ENCODE peak calls at places on chromosome 20, in four cellular contexts. Y is GM12878, E is K562, A is HepG2. G is an unnamed sample.

GRCh38 chr20:35883341-35883777 is 70.9 kb downstream of the SCAND1 start:
- DNase-seq in Y (no peak), E (no peak), A (no peak), G (no peak)

GRCh38 chr20:61436268-61436667 is 184.2 kb downstream of the CDH4 start:
- DNase-seq in Y (no peak), E (no peak), A (no peak), G (no peak)

GRCh38 chr20:840858-841567 is 7.5 kb downstream of the FAM110A start:
- DNase-seq in Y (no peak), E (no peak), A (peak; percentile 33), G (peak; percentile 43)

GRCh38 chr20:47606414-47607207 is 104.9 kb downstream of the NCOA3 start:
- DNase-seq in E (peak; percentile 23), Y (no peak), A (no peak), G (no peak)

GRCh38 chr20:14632906-14633305 is 295.5 kb upstream of the FLRT3 start:
- DNase-seq in Y (no peak), A (peak; percentile 20), E (no peak), G (no peak)

GRCh38 chr20:53831228-53831627 is 237.6 kb upstream of the ZNF217 start:
- DNase-seq in Y (no peak), A (no peak), E (no peak), G (no peak)

GRCh38 chr20:18005170-18005989 is 36.6 kb downstream of the MGME1 start:
- DNase-seq in E (no peak), Y (peak; percentile 66), A (no peak), G (no peak)

GRCh38 chr20:57624124-57624523 is 3.9 kb upstream of the ZBP1 start:
- DNase-seq in A (no peak), E (no peak), Y (no peak), G (no peak)

GRCh38 chr20:7693761-7694160 is 246.5 kb downstream of the HAO1 start:
- DNase-seq in A (no peak), E (no peak), Y (no peak), G (no peak)

GRCh38 chr20:1281279-1282057 is 15.4 kb downstream of the SNPH start:
- DNase-seq in A (no peak), Y (no peak), E (no peak), G (no peak)

GRCh38 chr20:45372646-45373352 is 5.3 kb downstream of the TP53TG5 start:
- DNase-seq in E (no peak), A (no peak), Y (no peak), G (no peak)

GRCh38 chr20:37919389-37920040 is 16.6 kb downstream of the VSTM2L start:
- DNase-seq in E (no peak), A (no peak), Y (no peak), G (no peak)

GRCh38 chr20:38147751-38148150 is 17.3 kb downstream of the TGM2 start:
- DNase-seq in E (no peak), Y (no peak), A (no peak), G (no peak)

GRCh38 chr20:58309607-58310290 is at the start of gene RAB22A:
- DNase-seq in A (peak; percentile 56), Y (no peak), E (peak; percentile 86), G (peak; percentile 58)

GRCh38 chr20:36644032-36644712 is 1.8 kb downstream of the SLA2 start:
- DNase-seq in A (no peak), E (no peak), Y (no peak), G (no peak)

GRCh38 chr20:22414354-22414753 is 170.0 kb downstream of the FOXA2 start:
- DNase-seq in E (peak; percentile 80), Y (no peak), A (peak; percentile 50), G (peak; percentile 86)

GRCh38 chr20:4601630-4602296 is 119.9 kb upstream of the PRND start:
- DNase-seq in E (no peak), Y (no peak), A (no peak), G (no peak)

GRCh38 chr20:34938466-34939163 is 17.0 kb downstream of the GSS start:
- DNase-seq in A (no peak), Y (no peak), E (no peak), G (no peak)

GRCh38 chr20:46539113-46539512 is 11.3 kb downstream of the OCSTAMP start:
- DNase-seq in A (no peak), Y (no peak), E (no peak), G (no peak)

GRCh38 chr20:17614176-17614811 is 44.4 kb downstream of the DSTN start:
- DNase-seq in Y (no peak), A (no peak), E (no peak), G (no peak)

GRCh38 chr20:48769111-48769879 is 58.5 kb downstream of the PREX1 start:
- DNase-seq in A (no peak), E (peak; percentile 55), Y (no peak), G (no peak)

GRCh38 chr20:34951252-34951651 is 4.4 kb downstream of the GSS start:
- DNase-seq in Y (no peak), E (no peak), A (no peak), G (no peak)

GRCh38 chr20:62891111-62891510 is 29.5 kb upstream of the TCFL5 start:
- DNase-seq in E (no peak), Y (no peak), A (no peak), G (no peak)

GRCh38 chr20:63079971-63080370 is 73.2 kb upstream of the BHLHE23 start:
- DNase-seq in Y (no peak), A (no peak), E (no peak), G (no peak)

GRCh38 chr20:59158673-59159072 is 4.9 kb upstream of the ZNF831 start:
- DNase-seq in A (no peak), Y (no peak), E (no peak), G (no peak)

GRCh38 chr20:22768779-22769178 is 184.4 kb upstream of the FOXA2 start:
- DNase-seq in A (no peak), Y (no peak), E (no peak), G (no peak)

GRCh38 chr20:49118307-49118706 is 69.8 kb downstream of the STAU1 start:
- DNase-seq in E (no peak), Y (no peak), A (no peak), G (no peak)

GRCh38 chr20:58854638-58855471 is 2.3 kb downstream of the GNAS start:
- DNase-seq in Y (no peak), E (no peak), A (no peak), G (no peak)

GRCh38 chr20:52313335-52313963 is 121.9 kb upstream of the ZFP64 start:
- DNase-seq in E (peak; percentile 14), A (peak; percentile 60), Y (no peak), G (peak; percentile 23)

GRCh38 chr20:13291167-13291566 is 70.1 kb downstream of the ISM1 start:
- DNase-seq in Y (no peak), A (no peak), E (no peak), G (no peak)

GRCh38 chr20:45792513-45793118 is 862 bp downstream of the DNTTIP1 start:
- DNase-seq in Y (no peak), E (no peak), A (no peak), G (no peak)

GRCh38 chr20:16378122-16378521 is 195.1 kb downstream of the KIF16B start:
- DNase-seq in Y (no peak), E (no peak), A (no peak), G (no peak)

GRCh38 chr20:41715525-41715924 is 97.3 kb upstream of the CHD6 start:
- DNase-seq in E (peak; percentile 79), Y (no peak), A (no peak), G (no peak)

GRCh38 chr20:32482251-32483220 is 102.6 kb downstream of the NOL4L start:
- DNase-seq in E (no peak), Y (no peak), A (no peak), G (no peak)
- TF ChIP-seq MYC in E (no peak), Y (no peak), A (peak; percentile 62), G (no peak)

GRCh38 chr20:64083380-64084208 is 604 bp downstream of the LKAAEAR1 start:
- DNase-seq in A (peak; percentile 67), Y (no peak), E (peak; percentile 89), G (peak; percentile 87)
- TF ChIP-seq CTCF in A (peak; percentile 90), Y (peak; percentile 71), E (peak; percentile 75), G (peak; percentile 77)

DNA sequence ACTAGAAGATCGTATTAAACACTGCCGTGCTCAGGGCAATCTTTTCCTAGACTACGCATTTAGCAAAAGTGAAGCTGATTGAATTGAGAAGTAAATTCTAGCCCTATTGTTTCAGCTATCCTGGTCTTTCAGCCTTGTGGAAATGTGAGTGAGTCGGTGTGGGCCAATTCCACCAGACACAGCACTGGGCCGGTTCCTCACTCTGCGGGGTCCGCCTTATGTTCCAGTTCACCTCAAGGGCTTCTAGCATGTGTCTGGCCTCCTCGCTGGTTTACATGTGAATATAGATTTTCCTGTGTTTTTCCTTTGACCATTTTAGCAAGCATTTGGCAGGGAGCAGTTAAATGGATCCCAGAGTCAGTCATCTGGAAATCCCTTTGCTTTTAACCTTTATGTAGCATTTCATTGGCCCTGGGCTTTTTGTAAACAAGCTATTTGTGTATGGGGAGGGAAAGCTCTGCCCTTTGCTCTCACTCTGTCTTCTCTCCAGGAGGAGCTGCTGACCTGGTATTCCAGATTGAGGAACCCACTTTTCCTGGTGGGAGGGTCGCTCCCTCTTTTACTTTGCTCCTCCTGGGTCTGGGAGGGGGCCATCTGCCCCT is 12.4 kb upstream of the GTSF1L start:
- DNase-seq in E (no peak), A (no peak), Y (no peak), G (no peak)
- TF ChIP-seq CHD4 in E (no peak), A (no peak), Y (no peak), G (no peak)

GRCh38 chr20:11101243-11101642 is 427.4 kb upstream of the JAG1 start:
- DNase-seq in E (no peak), Y (no peak), A (no peak), G (no peak)
- TF ChIP-seq MYC in E (no peak), Y (no peak), A (no peak), G (no peak)

GRCh38 chr20:10225439-10226080 is 6.9 kb downstream of the SNAP25 start:
- DNase-seq in Y (no peak), A (peak; percentile 54), E (peak; percentile 31), G (peak; percentile 66)
- TF ChIP-seq CTCF in Y (no peak), A (peak; percentile 47), E (peak; percentile 27), G (peak; percentile 43)